ENCODE peak calls at places on chromosome 15, in four cellular contexts. O is PC-3, N is A673, Q is Peyer's patch. L is an unnamed sample.

GRCh38 chr15:92619380-92620101 is 36.0 kb downstream of the FAM174B start:
- DNase-seq in Q (no peak), O (no peak), N (no peak), L (no peak)

GRCh38 chr15:40809051-40809450 is 1.8 kb upstream of the DNAJC17 start:
- DNase-seq in N (no peak), Q (no peak), O (no peak), L (peak; percentile 60)

GRCh38 chr15:23411841-23412240 is 35.2 kb downstream of the GOLGA6L2 start:
- DNase-seq in O (no peak), N (no peak), Q (peak; percentile 22), L (peak; percentile 27)

GRCh38 chr15:73964736-73965093 is 27.4 kb downstream of the STOML1 start:
- DNase-seq in N (peak; percentile 87), Q (peak; percentile 95), O (peak; percentile 79), L (peak; percentile 69)

GRCh38 chr15:99416191-99417188 is 149.3 kb upstream of the MEF2A start:
- DNase-seq in N (no peak), Q (peak; percentile 35), O (no peak), L (no peak)

GRCh38 chr15:52728899-52729298 is 49.7 kb upstream of the ATOSA start:
- DNase-seq in Q (no peak), N (peak; percentile 30), O (peak; percentile 67), L (no peak)

GRCh38 chr15:52013151-52013791 is 5.7 kb upstream of the MAPK6 start:
- DNase-seq in Q (no peak), O (peak; percentile 45), N (no peak), L (no peak)

GRCh38 chr15:24917431-24917830 is 37.4 kb upstream of the SNRPN start:
- DNase-seq in O (no peak), N (no peak), Q (no peak), L (no peak)

GRCh38 chr15:80778964-80779657 is at the start of gene CEMIP:
- DNase-seq in Q (peak; percentile 79), O (peak; percentile 77), N (peak; percentile 69), L (peak; percentile 76)

GRCh38 chr15:69359724-69360123 is 54.4 kb upstream of the KIF23 start:
- DNase-seq in O (no peak), Q (no peak), N (peak; percentile 6), L (no peak)

GRCh38 chr15:37007301-37007700 is 93.0 kb downstream of the MEIS2 start:
- DNase-seq in Q (no peak), O (no peak), N (no peak), L (no peak)

GRCh38 chr15:72205273-72205672 is 7.7 kb upstream of the GRAMD2A start:
- DNase-seq in N (no peak), Q (no peak), O (no peak), L (no peak)

GRCh38 chr15:72201346-72202029 is 3.9 kb upstream of the GRAMD2A start:
- DNase-seq in N (no peak), Q (no peak), O (no peak), L (no peak)

GRCh38 chr15:72203507-72203837 is 5.9 kb upstream of the GRAMD2A start:
- DNase-seq in O (no peak), N (no peak), Q (no peak), L (no peak)

GRCh38 chr15:72202302-72202701 is 4.7 kb upstream of the GRAMD2A start:
- DNase-seq in O (no peak), Q (no peak), N (no peak), L (no peak)

DNA sequence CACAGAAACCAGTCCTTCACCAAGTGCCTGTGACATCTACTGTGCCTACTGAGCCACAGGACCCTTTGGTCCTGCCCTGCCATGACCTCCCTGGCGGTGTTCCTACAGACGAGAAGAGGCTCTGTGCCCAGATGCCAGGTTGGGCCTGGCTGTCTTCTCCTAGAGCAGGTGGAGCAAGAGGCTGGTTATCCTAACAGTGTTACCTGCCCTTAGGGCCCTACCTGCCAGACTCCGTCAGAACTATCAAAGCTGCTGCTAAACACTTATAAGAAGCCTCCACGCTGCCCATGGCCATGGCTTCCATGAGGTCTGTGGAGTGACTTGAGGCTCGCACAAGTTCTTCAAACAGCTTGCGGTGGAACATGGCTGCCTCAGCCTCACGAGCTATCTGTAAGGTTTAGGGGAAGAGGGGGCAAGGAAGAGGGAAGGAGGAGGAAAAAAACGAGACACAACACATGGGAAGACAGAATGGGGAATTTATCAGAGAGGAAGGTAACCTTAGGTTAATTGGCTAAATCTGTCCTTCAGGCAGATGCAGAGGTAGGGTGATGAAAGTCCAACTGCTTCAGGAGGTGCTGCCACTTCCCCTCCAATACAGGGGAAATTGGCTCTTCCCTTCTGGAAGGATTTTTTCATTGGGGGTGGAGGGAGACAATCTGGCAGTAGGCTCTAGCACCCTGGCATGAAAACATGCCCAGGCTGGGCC is 5.4 kb upstream of the GRAMD2A start:
- DNase-seq in O (no peak), Q (no peak), N (no peak), L (no peak)
- H3K4me1 ChIP-seq in O (no peaks in the 10 kb centered on the region), Q (peaks cover 33% of the 10 kb centered on the region), N (no peaks in the 10 kb centered on the region), L (no peaks in the 10 kb centered on the region)

GRCh38 chr15:66096711-66097058 is 156.9 kb downstream of the MEGF11 start:
- DNase-seq in O (no peak), N (no peak), Q (peak; percentile 17), L (no peak)

GRCh38 chr15:66089049-66089448 is 164.5 kb downstream of the MEGF11 start:
- DNase-seq in O (no peak), Q (no peak), N (no peak), L (no peak)

GRCh38 chr15:66094331-66094730 is 159.2 kb downstream of the MEGF11 start:
- DNase-seq in N (no peak), O (no peak), Q (peak; percentile 30), L (no peak)

GRCh38 chr15:66095871-66096710 is 157.5 kb downstream of the MEGF11 start:
- DNase-seq in N (no peak), Q (peak; percentile 32), O (no peak), L (no peak)

DNA sequence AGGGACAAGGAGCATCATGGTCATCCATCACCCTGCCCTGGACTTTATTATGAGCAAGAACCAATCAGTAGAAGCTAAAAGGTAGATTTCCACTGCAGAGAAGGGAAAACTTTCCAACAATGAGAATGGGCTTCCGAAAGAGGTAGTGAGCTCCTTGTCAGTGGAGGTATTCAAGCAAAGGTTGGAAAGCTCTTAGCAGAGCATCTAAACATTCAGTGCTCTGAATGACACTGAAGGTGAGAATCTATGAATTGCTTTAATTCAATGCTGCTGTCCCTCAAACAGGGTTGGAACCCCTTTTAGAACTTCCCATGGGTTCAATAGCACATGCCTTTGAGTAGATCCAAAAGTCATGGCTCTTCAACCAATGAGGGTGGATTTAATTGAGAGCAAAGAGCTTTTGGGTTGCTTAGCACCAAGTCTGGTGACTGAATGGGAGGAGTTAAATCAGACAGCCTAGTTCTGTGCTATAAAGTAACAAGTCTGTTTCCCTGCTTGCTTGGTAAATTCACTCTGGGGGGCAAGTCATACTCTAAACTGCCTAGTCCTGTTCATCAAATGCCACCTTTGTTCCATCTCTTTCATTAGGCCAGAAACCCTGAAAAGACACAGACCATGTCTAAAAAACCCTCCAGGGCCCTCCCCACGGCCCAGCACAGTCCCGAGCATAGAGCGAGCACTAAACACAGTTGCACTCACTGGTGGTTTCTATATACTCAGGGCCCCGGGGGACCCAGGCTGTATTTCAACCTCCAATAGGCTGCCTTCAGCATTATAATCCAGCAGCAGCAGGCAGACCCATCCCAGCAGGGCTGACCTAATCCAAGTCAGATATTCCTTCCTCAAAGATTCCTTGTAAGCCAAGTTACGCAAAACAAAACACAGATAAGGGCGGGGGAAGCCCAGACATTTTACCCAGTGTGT is 161.2 kb downstream of the MEGF11 start:
- DNase-seq in N (no peak), Q (peak; percentile 26), O (no peak), L (no peak)
- H3K4me1 ChIP-seq in N (peaks cover 5% of the 10 kb centered on the region), Q (no peaks in the 10 kb centered on the region), O (no peaks in the 10 kb centered on the region), L (no peaks in the 10 kb centered on the region)

GRCh38 chr15:65194826-65195541 is 9.8 kb upstream of the CLPX start:
- DNase-seq in O (no peak), N (no peak), Q (peak; percentile 49), L (no peak)

GRCh38 chr15:65198571-65198970 is 12.7 kb downstream of the CILP start:
- DNase-seq in N (no peak), Q (peak; percentile 31), O (no peak), L (no peak)

GRCh38 chr15:65196637-65197336 is 11.6 kb upstream of the CLPX start:
- DNase-seq in O (no peak), Q (peak; percentile 25), N (no peak), L (no peak)

GRCh38 chr15:65195542-65196026 is 10.4 kb upstream of the CLPX start:
- DNase-seq in O (no peak), Q (peak; percentile 40), N (no peak), L (no peak)

GRCh38 chr15:65197337-65197645 is 12.1 kb upstream of the CLPX start:
- DNase-seq in O (no peak), N (no peak), Q (no peak), L (no peak)
- H3K4me1 ChIP-seq in O (no peaks in the 10 kb centered on the region), N (no peaks in the 10 kb centered on the region), Q (no peaks in the 10 kb centered on the region), L (no peaks in the 10 kb centered on the region)

GRCh38 chr15:39130556-39131379 is 450.1 kb upstream of the THBS1 start:
- DNase-seq in N (no peak), O (peak; percentile 64), Q (no peak), L (no peak)

GRCh38 chr15:39128746-39129145 is 452.1 kb upstream of the THBS1 start:
- DNase-seq in O (no peak), Q (no peak), N (no peak), L (no peak)

GRCh38 chr15:39127151-39127815 is 453.6 kb upstream of the THBS1 start:
- DNase-seq in Q (no peak), N (no peak), O (peak; percentile 47), L (no peak)

GRCh38 chr15:39125904-39126303 is 455.0 kb upstream of the THBS1 start:
- DNase-seq in N (peak; percentile 63), Q (peak; percentile 49), O (peak; percentile 78), L (peak; percentile 20)

GRCh38 chr15:39127925-39128617 is 452.8 kb upstream of the THBS1 start:
- DNase-seq in O (peak; percentile 97), N (peak; percentile 53), Q (no peak), L (no peak)
- H3K4me1 ChIP-seq in O (peaks cover 91% of the 10 kb centered on the region), N (no peaks in the 10 kb centered on the region), Q (peaks cover 18% of the 10 kb centered on the region), L (no peaks in the 10 kb centered on the region)

GRCh38 chr15:29685156-29686078 is 136.9 kb downstream of the TJP1 start:
- DNase-seq in N (no peak), O (peak; percentile 74), Q (no peak), L (no peak)
- H3K4me1 ChIP-seq in N (no peaks in the 10 kb centered on the region), O (peaks cover 34% of the 10 kb centered on the region), Q (no peaks in the 10 kb centered on the region), L (no peaks in the 10 kb centered on the region)

GRCh38 chr15:66738595-66738994 is 36.6 kb downstream of the SMAD6 start:
- DNase-seq in Q (no peak), N (no peak), O (no peak), L (peak; percentile 8)
- H3K4me1 ChIP-seq in Q (peaks cover 7% of the 10 kb centered on the region), N (peaks cover 9% of the 10 kb centered on the region), O (peaks cover 26% of the 10 kb centered on the region), L (peaks cover 15% of the 10 kb centered on the region)

GRCh38 chr15:87527875-87528274 is 728.7 kb downstream of the NTRK3 start:
- DNase-seq in O (no peak), N (no peak), Q (no peak), L (no peak)
- H3K4me1 ChIP-seq in O (peaks cover 22% of the 10 kb centered on the region), N (no peaks in the 10 kb centered on the region), Q (no peaks in the 10 kb centered on the region), L (no peaks in the 10 kb centered on the region)

L was measured in right lobe of liver.